ENCODE peak calls at places on chromosomes 11 and 22, in six cellular contexts. N is endodermal cell, A is H7, H is prostate gland, K is mesendoderm, D is mesenchymal stem cell. U is an unnamed sample. For H3K27me3 and H3K36me3, the result is how much of the 10 kb centered on the place peaks cover.

GRCh38 chr11:113365895-113366294 is 21.7 kb upstream of the ANKK1 start:
- DNase-seq in A (no peak), H (no peak), D (no peak), N (no peak), K (no peak), U (no peak)

GRCh38 chr11:131824766-131825165 is 454.4 kb downstream of the NTM start:
- DNase-seq in D (peak), K (no peak), H (no peak), N (no peak), A (no peak), U (no peak)

GRCh38 chr11:31804439-31805036 is 6.6 kb downstream of the PAX6 start:
- DNase-seq in A (peak), K (peak), N (peak), D (no peak), H (no peak), U (no peak)

GRCh38 chr22:45686004-45686403 is 14.4 kb downstream of the ATXN10 start:
- DNase-seq in D (peak), N (no peak), A (no peak), K (no peak), H (no peak), U (peak)

GRCh38 chr11:17525570-17525969 is 18.6 kb downstream of the USH1C start:
- DNase-seq in D (no peak), K (no peak), N (no peak), H (no peak), A (no peak), U (no peak)

GRCh38 chr11:69892237-69892985 is 73.2 kb upstream of the FGF3 start:
- DNase-seq in N (peak), A (peak), H (no peak), K (peak), D (peak), U (no peak)

GRCh38 chr22:34975721-34976120 is 90.2 kb upstream of the ISX start:
- DNase-seq in A (no peak), N (peak), D (no peak), K (peak), H (no peak), U (no peak)

GRCh38 chr11:102187416-102188125 is 77.3 kb downstream of the YAP1 start:
- DNase-seq in H (no peak), N (no peak), A (no peak), K (no peak), D (peak), U (no peak)

GRCh38 chr11:37786214-37786755 is 1188.2 kb upstream of the RAG2 start:
- DNase-seq in H (no peak), N (no peak), D (peak), A (no peak), K (no peak), U (no peak)

GRCh38 chr11:113242767-113243397 is 71.5 kb upstream of the TTC12 start:
- DNase-seq in K (peak), N (no peak), D (peak), A (no peak), H (no peak), U (peak)

GRCh38 chr11:26843539-26843938 is 121.7 kb upstream of the SLC5A12 start:
- DNase-seq in A (no peak), K (no peak), H (no peak), D (no peak), N (no peak), U (no peak)

GRCh38 chr11:68825603-68826002 is 16.1 kb downstream of the CPT1A start:
- DNase-seq in N (peak), D (no peak), H (no peak), A (peak), K (peak), U (no peak)

GRCh38 chr11:102513869-102514268 is 16.7 kb downstream of the MMP7 start:
- DNase-seq in H (peak), K (no peak), D (peak), A (no peak), N (no peak), U (no peak)

GRCh38 chr11:130166457-130166784 is 6.8 kb downstream of the ST14 start:
- DNase-seq in K (no peak), A (no peak), H (no peak), N (no peak), D (peak), U (no peak)

GRCh38 chr11:132471491-132471890 is 1060.8 kb downstream of the OPCML start:
- DNase-seq in H (no peak), K (no peak), D (no peak), N (no peak), A (no peak), U (no peak)

GRCh38 chr11:94768602-94769511 is 701 bp downstream of the AMOTL1 start:
- DNase-seq in H (peak), K (no peak), N (peak), A (peak), D (peak), U (peak)

GRCh38 chr11:68549789-68550484 is 89.4 kb downstream of the PPP6R3 start:
- DNase-seq in N (no peak), D (no peak), H (no peak), A (no peak), K (no peak), U (no peak)

GRCh38 chr22:30212363-30212995 is 34.1 kb downstream of the LIF start:
- DNase-seq in H (peak), D (peak), N (no peak), A (peak), K (peak), U (peak)

GRCh38 chr22:43142881-43143562 is at the start of gene MCAT:
- DNase-seq in D (peak), A (peak), H (peak), N (peak), K (peak), U (peak)

GRCh38 chr11:35567737-35568465 is 42.5 kb upstream of the PAMR1 start:
- DNase-seq in D (peak), A (no peak), K (peak), H (peak), N (peak), U (no peak)

GRCh38 chr11:102560555-102561011 is 30.0 kb upstream of the MMP7 start:
- DNase-seq in K (no peak), D (peak), N (no peak), H (peak), A (no peak), U (peak)

GRCh38 chr22:31210830-31211503 is 1.1 kb upstream of the LIMK2 start:
- DNase-seq in N (no peak), H (no peak), D (no peak), A (no peak), K (no peak), U (no peak)

GRCh38 chr11:76626921-76627391 is 43.6 kb downstream of the LRRC32 start:
- DNase-seq in K (no peak), H (no peak), N (peak), D (peak), A (no peak), U (no peak)

GRCh38 chr22:23258826-23259170 is 78.5 kb downstream of the BCR start:
- DNase-seq in A (no peak), H (no peak), K (no peak), N (no peak), D (no peak), U (no peak)

GRCh38 chr22:19722175-19722914 is 994 bp upstream of the GP1BB start:
- DNase-seq in D (no peak), K (no peak), N (peak), H (no peak), A (peak), U (no peak)

GRCh38 chr11:130634981-130635473 is 186.6 kb downstream of the ADAMTS15 start:
- DNase-seq in D (peak), H (no peak), K (peak), N (peak), A (no peak), U (peak)

GRCh38 chr11:394034-394857 is at the start of gene PKP3:
- DNase-seq in D (peak), A (peak), K (peak), H (peak), N (peak), U (no peak)

GRCh38 chr11:68373810-68374501 is 61.6 kb downstream of the LRP5 start:
- DNase-seq in K (no peak), N (no peak), H (peak), A (no peak), D (peak), U (peak)

GRCh38 chr22:16807109-16807508 is 18.1 kb downstream of the XKR3 start:
- DNase-seq in K (no peak), A (no peak), H (no peak), D (no peak), N (no peak), U (no peak)

GRCh38 chr11:73322111-73322985 is 14.3 kb downstream of the ARHGEF17 start:
- DNase-seq in N (no peak), D (peak), H (no peak), K (no peak), A (peak), U (no peak)

GRCh38 chr22:29152381-29153138 is 53.1 kb upstream of the EMID1 start:
- DNase-seq in N (peak), D (peak), A (peak), H (no peak), K (peak), U (peak)

GRCh38 chr11:134560066-134560465 is 148.0 kb upstream of the B3GAT1 start:
- DNase-seq in H (no peak), D (no peak), K (no peak), N (peak), A (peak), U (peak)

GRCh38 chr22:29308791-29309262 is 2.4 kb downstream of the GAS2L1 start:
- DNase-seq in H (no peak), N (no peak), A (no peak), D (peak), K (no peak), U (no peak)

GRCh38 chr11:126485021-126485781 is 129.7 kb downstream of the ST3GAL4 start:
- DNase-seq in H (no peak), A (no peak), K (no peak), N (no peak), D (peak), U (no peak)

GRCh38 chr11:43687120-43687791 is 6.7 kb downstream of the HSD17B12 start:
- DNase-seq in D (peak), A (no peak), N (peak), K (peak), H (no peak), U (no peak)

GRCh38 chr11:9573775-9574555 is 495 bp downstream of the WEE1 start:
- DNase-seq in A (peak), K (no peak), D (no peak), N (no peak), H (no peak), U (peak)

GRCh38 chr11:27524155-27524554 is 17.6 kb upstream of the LIN7C start:
- DNase-seq in A (no peak), H (no peak), D (peak), N (peak), K (peak), U (no peak)

GRCh38 chr22:37566329-37566837 is 6.1 kb downstream of the CDC42EP1 start:
- DNase-seq in A (no peak), D (no peak), K (no peak), H (no peak), N (no peak), U (no peak)

GRCh38 chr22:31247726-31248125 is 35.6 kb downstream of the LIMK2 start:
- DNase-seq in A (peak), H (no peak), K (no peak), N (no peak), D (no peak), U (no peak)

GRCh38 chr11:60334005-60334620 is 7.1 kb downstream of the MS4A6E start:
- DNase-seq in K (peak), A (peak), N (peak), D (peak), H (peak), U (peak)
- H3K4me3 ChIP-seq in K (no peak), A (no peak), N (no peak), D (no peak), H (no peak), U (no peak)

DNA sequence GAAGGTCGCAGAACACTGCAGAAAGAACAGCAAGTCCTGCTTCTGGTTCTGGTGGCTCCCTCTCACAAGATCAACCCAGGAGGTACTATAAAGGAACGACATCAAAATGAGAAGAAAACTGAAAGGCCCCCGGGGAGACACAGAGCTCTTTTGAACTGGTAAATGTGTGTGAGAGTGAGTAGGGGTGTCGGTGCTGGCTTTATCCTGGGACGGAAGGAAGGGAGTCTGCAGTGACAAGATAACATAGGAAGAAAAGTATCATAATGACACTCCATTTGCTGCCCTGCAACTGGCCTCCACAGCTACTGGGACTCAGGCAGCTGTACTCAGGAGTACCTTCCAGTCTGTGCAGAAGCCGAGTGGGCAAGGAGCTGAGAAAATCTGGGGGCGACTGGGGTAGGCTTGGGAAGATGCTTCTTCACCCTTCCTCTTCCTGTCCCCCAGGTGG is 60.9 kb downstream of the ENTHD1 start:
- DNase-seq in K (no peak), D (no peak), A (no peak), H (no peak), N (no peak), U (peak)
- H3K27me3 ChIP-seq in K (under half), D (under half), A (under half), H (under half), N (under half), U (under half)

GRCh38 chr22:47196881-47197701 is 434.6 kb downstream of the TBC1D22A start:
- DNase-seq in K (no peak), A (no peak), H (no peak), D (no peak), N (peak), U (peak)
- H3K36me3 ChIP-seq in K (under half), A (under half), H (under half), D (under half), N (under half), U (under half)

GRCh38 chr22:50527921-50528681 is 1.7 kb downstream of the TYMP start:
- DNase-seq in N (peak), H (no peak), D (peak), A (no peak), K (no peak), U (no peak)

GRCh38 chr22:50525104-50525958 is at the start of gene SCO2:
- DNase-seq in D (peak), H (peak), K (peak), A (peak), N (peak), U (peak)

GRCh38 chr22:50526849-50527801 is 1.7 kb upstream of the SCO2 start:
- DNase-seq in H (no peak), K (peak), A (peak), D (peak), N (peak), U (no peak)

GRCh38 chr22:50524664-50525103 is 714 bp downstream of the SCO2 start:
- DNase-seq in H (no peak), A (peak), D (no peak), N (no peak), K (no peak), U (no peak)

GRCh38 chr22:50525991-50526848 is 822 bp upstream of the SCO2 start:
- DNase-seq in D (peak), K (peak), H (peak), A (peak), N (peak), U (peak)
- H3K4me3 ChIP-seq in D (peak), K (peak), H (peak), A (peak), N (peak), U (peak)

DNA sequence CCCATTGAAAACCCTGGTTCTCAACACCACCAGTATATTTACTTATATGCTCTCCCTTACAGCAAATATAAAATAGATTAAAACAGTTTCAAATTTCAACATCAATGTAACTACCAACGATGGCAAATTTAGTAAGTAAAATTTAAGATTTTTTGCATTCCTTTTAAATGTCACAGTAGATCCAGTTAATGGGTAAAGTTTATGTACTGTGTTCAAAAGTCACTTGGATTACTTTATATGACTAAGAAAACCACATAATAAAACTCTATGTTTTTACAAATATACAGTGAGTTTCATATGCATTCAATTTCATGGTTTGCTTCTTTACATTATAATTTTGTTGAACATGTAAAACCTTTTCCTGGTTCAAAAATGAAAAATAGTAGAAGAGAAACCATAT is 364.6 kb downstream of the AASDHPPT start:
- DNase-seq in D (no peak), K (no peak), H (no peak), A (no peak), N (no peak), U (no peak)
- H3K27me3 ChIP-seq in D (under half), K (under half), H (under half), A (under half), N (under half), U (under half)

GRCh38 chr11:119081682-119082081 is 3.0 kb upstream of the HMBS start:
- DNase-seq in H (no peak), K (no peak), N (no peak), D (no peak), A (no peak), U (peak)
- H3K36me3 ChIP-seq in H (under half), K (under half), N (half or more), D (half or more), A (under half), U (under half)

GRCh38 chr11:7518811-7519562 is 5.2 kb downstream of the PPFIBP2 start:
- DNase-seq in H (no peak), D (no peak), K (no peak), A (no peak), N (no peak), U (no peak)

GRCh38 chr11:7522546-7522945 is 8.7 kb downstream of the PPFIBP2 start:
- DNase-seq in N (no peak), H (no peak), A (no peak), K (no peak), D (no peak), U (no peak)

GRCh38 chr11:7520981-7521487 is 7.2 kb downstream of the PPFIBP2 start:
- DNase-seq in N (no peak), A (no peak), D (peak), H (no peak), K (no peak), U (no peak)

GRCh38 chr11:7522106-7522505 is 8.3 kb downstream of the PPFIBP2 start:
- DNase-seq in K (no peak), N (no peak), A (no peak), H (no peak), D (no peak), U (no peak)

DNA sequence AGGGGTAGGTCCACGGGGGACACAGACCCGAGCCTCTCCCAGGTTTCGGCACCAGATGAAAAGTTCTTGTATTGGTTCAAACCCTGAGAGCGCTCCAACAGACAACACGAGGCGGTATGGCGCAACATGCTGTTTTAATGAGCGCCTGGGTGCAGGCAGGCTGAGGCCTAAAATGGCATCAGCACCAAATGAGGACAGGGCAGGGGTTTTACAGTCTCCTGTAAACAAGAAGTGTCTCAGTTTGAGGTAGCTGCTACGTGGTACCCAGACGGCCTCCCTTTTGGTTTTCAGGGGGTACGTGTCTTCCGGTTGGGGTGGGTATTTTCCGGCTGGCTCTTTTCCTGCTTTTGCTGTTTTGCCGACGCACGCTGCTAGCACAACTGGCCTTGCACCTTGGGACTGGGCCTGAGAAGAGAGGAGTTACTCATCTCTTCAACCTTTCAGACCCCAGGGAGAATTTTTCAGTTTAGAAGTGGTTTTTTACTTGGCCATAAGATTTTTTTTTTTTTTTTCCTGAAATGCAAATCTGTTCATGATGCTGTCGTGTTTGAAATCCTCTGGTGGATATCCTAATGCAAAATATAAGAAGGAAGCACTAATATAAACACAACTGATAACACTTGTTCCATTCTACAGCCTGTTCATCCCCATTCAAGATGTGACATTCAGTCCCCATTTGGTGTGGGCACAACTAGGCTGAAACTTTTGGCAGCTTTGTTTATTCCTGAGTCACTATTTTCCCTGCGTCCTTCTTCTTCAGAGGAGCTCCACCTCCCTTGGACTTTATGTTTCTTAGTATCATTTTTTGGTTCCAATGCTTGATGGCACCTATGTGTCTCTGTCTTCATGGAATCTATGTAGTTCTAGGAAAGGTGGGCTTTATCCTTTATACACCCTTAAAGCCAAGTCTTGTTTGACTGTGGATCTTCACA is 6.5 kb downstream of the PPFIBP2 start:
- DNase-seq in A (no peak), K (no peak), H (no peak), N (no peak), D (peak), U (no peak)
- H3K4me3 ChIP-seq in A (no peak), K (no peak), H (no peak), N (no peak), D (peak), U (no peak)

GRCh38 chr11:65549088-65549487 is 9.1 kb downstream of the LTBP3 start:
- DNase-seq in K (no peak), A (no peak), N (no peak), H (no peak), D (no peak), U (no peak)
- H3K27me3 ChIP-seq in K (under half), A (half or more), N (half or more), H (under half), D (under half), U (under half)

U was measured in testis.